ENCODE peak calls at places on chromosomes 16 and 17, in eight cellular contexts. One of them, this sample, is unnamed.

GRCh38 chr17:7825206-7825980 is 8.6 kb upstream of the KDM6B start:
- DNase-seq in central memory CD8-positive, alpha-beta T cell: no peak
- DNase-seq in stimulated activated CD4-positive, alpha-beta T cell treated with anti-CD3 and anti-CD28 coated beads, Interleukin-15, amount 100 ng/mL, for 1 hour: no peak
- DNase-seq in coronary artery: no peak
- DNase-seq in hypothalamus: no peak
- DNase-seq in cardiac fibroblast: peak
- DNase-seq in anterior cingulate cortex: no peak
- DNase-seq in naive thymus-derived CD4-positive, alpha-beta T cell: no peak
- DNase-seq in this sample: no peak

GRCh38 chr17:14261406-14261805 is 24.7 kb upstream of the CDRT15 start:
- DNase-seq in central memory CD8-positive, alpha-beta T cell: no peak
- DNase-seq in stimulated activated CD4-positive, alpha-beta T cell treated with anti-CD3 and anti-CD28 coated beads, Interleukin-15, amount 100 ng/mL, for 1 hour: no peak
- DNase-seq in coronary artery: no peak
- DNase-seq in hypothalamus: no peak
- DNase-seq in cardiac fibroblast: no peak
- DNase-seq in anterior cingulate cortex: no peak
- DNase-seq in naive thymus-derived CD4-positive, alpha-beta T cell: no peak
- DNase-seq in this sample: no peak

GRCh38 chr16:69787883-69788282 is 25.8 kb downstream of the WWP2 start:
- DNase-seq in central memory CD8-positive, alpha-beta T cell: no peak
- DNase-seq in stimulated activated CD4-positive, alpha-beta T cell treated with anti-CD3 and anti-CD28 coated beads, Interleukin-15, amount 100 ng/mL, for 1 hour: no peak
- DNase-seq in coronary artery: no peak
- DNase-seq in hypothalamus: no peak
- DNase-seq in cardiac fibroblast: no peak
- DNase-seq in anterior cingulate cortex: no peak
- DNase-seq in naive thymus-derived CD4-positive, alpha-beta T cell: no peak
- DNase-seq in this sample: no peak

GRCh38 chr16:46629331-46629843 is 8.2 kb upstream of the SHCBP1 start:
- DNase-seq in central memory CD8-positive, alpha-beta T cell: no peak
- DNase-seq in stimulated activated CD4-positive, alpha-beta T cell treated with anti-CD3 and anti-CD28 coated beads, Interleukin-15, amount 100 ng/mL, for 1 hour: no peak
- DNase-seq in coronary artery: no peak
- DNase-seq in hypothalamus: no peak
- DNase-seq in cardiac fibroblast: peak
- DNase-seq in anterior cingulate cortex: no peak
- DNase-seq in naive thymus-derived CD4-positive, alpha-beta T cell: no peak
- DNase-seq in this sample: no peak

GRCh38 chr16:69838417-69838990 is 76.4 kb downstream of the WWP2 start:
- DNase-seq in central memory CD8-positive, alpha-beta T cell: no peak
- DNase-seq in stimulated activated CD4-positive, alpha-beta T cell treated with anti-CD3 and anti-CD28 coated beads, Interleukin-15, amount 100 ng/mL, for 1 hour: no peak
- DNase-seq in coronary artery: no peak
- DNase-seq in hypothalamus: no peak
- DNase-seq in cardiac fibroblast: no peak
- DNase-seq in anterior cingulate cortex: no peak
- DNase-seq in naive thymus-derived CD4-positive, alpha-beta T cell: no peak
- DNase-seq in this sample: no peak

GRCh38 chr17:39863918-39864746 is at the start of gene IKZF3:
- DNase-seq in central memory CD8-positive, alpha-beta T cell: peak
- DNase-seq in stimulated activated CD4-positive, alpha-beta T cell treated with anti-CD3 and anti-CD28 coated beads, Interleukin-15, amount 100 ng/mL, for 1 hour: peak
- DNase-seq in coronary artery: no peak
- DNase-seq in hypothalamus: no peak
- DNase-seq in cardiac fibroblast: peak
- DNase-seq in anterior cingulate cortex: no peak
- DNase-seq in naive thymus-derived CD4-positive, alpha-beta T cell: peak
- DNase-seq in this sample: peak

GRCh38 chr17:54662978-54663876 is 237.4 kb upstream of the TOM1L1 start:
- DNase-seq in central memory CD8-positive, alpha-beta T cell: no peak
- DNase-seq in stimulated activated CD4-positive, alpha-beta T cell treated with anti-CD3 and anti-CD28 coated beads, Interleukin-15, amount 100 ng/mL, for 1 hour: no peak
- DNase-seq in coronary artery: no peak
- DNase-seq in hypothalamus: no peak
- DNase-seq in cardiac fibroblast: no peak
- DNase-seq in anterior cingulate cortex: no peak
- DNase-seq in naive thymus-derived CD4-positive, alpha-beta T cell: no peak
- DNase-seq in this sample: no peak

GRCh38 chr16:30951785-30952184 is 2.9 kb downstream of the ORAI3 start:
- DNase-seq in central memory CD8-positive, alpha-beta T cell: no peak
- DNase-seq in stimulated activated CD4-positive, alpha-beta T cell treated with anti-CD3 and anti-CD28 coated beads, Interleukin-15, amount 100 ng/mL, for 1 hour: no peak
- DNase-seq in coronary artery: peak
- DNase-seq in hypothalamus: no peak
- DNase-seq in cardiac fibroblast: peak
- DNase-seq in anterior cingulate cortex: no peak
- DNase-seq in naive thymus-derived CD4-positive, alpha-beta T cell: no peak
- DNase-seq in this sample: no peak

GRCh38 chr17:2704031-2704889 is 7.3 kb downstream of the CLUH start:
- DNase-seq in central memory CD8-positive, alpha-beta T cell: no peak
- DNase-seq in stimulated activated CD4-positive, alpha-beta T cell treated with anti-CD3 and anti-CD28 coated beads, Interleukin-15, amount 100 ng/mL, for 1 hour: no peak
- DNase-seq in coronary artery: peak
- DNase-seq in hypothalamus: no peak
- DNase-seq in cardiac fibroblast: no peak
- DNase-seq in anterior cingulate cortex: no peak
- DNase-seq in naive thymus-derived CD4-positive, alpha-beta T cell: no peak
- DNase-seq in this sample: peak

GRCh38 chr17:34613064-34614019 is 34.0 kb downstream of the TMEM132E start:
- DNase-seq in central memory CD8-positive, alpha-beta T cell: no peak
- DNase-seq in stimulated activated CD4-positive, alpha-beta T cell treated with anti-CD3 and anti-CD28 coated beads, Interleukin-15, amount 100 ng/mL, for 1 hour: no peak
- DNase-seq in coronary artery: no peak
- DNase-seq in hypothalamus: peak
- DNase-seq in cardiac fibroblast: no peak
- DNase-seq in anterior cingulate cortex: no peak
- DNase-seq in naive thymus-derived CD4-positive, alpha-beta T cell: no peak
- DNase-seq in this sample: no peak

GRCh38 chr17:74480290-74480689 is 13.9 kb downstream of the CD300A start:
- DNase-seq in central memory CD8-positive, alpha-beta T cell: no peak
- DNase-seq in stimulated activated CD4-positive, alpha-beta T cell treated with anti-CD3 and anti-CD28 coated beads, Interleukin-15, amount 100 ng/mL, for 1 hour: no peak
- DNase-seq in coronary artery: no peak
- DNase-seq in hypothalamus: no peak
- DNase-seq in cardiac fibroblast: no peak
- DNase-seq in anterior cingulate cortex: no peak
- DNase-seq in naive thymus-derived CD4-positive, alpha-beta T cell: no peak
- DNase-seq in this sample: peak

GRCh38 chr17:8742274-8742673 is 2.4 kb downstream of the CCDC42 start:
- DNase-seq in central memory CD8-positive, alpha-beta T cell: no peak
- DNase-seq in stimulated activated CD4-positive, alpha-beta T cell treated with anti-CD3 and anti-CD28 coated beads, Interleukin-15, amount 100 ng/mL, for 1 hour: no peak
- DNase-seq in coronary artery: no peak
- DNase-seq in hypothalamus: no peak
- DNase-seq in cardiac fibroblast: no peak
- DNase-seq in anterior cingulate cortex: no peak
- DNase-seq in naive thymus-derived CD4-positive, alpha-beta T cell: no peak
- DNase-seq in this sample: no peak

GRCh38 chr17:83177611-83178532 is 98.5 kb downstream of the METRNL start:
- DNase-seq in central memory CD8-positive, alpha-beta T cell: no peak
- DNase-seq in stimulated activated CD4-positive, alpha-beta T cell treated with anti-CD3 and anti-CD28 coated beads, Interleukin-15, amount 100 ng/mL, for 1 hour: no peak
- DNase-seq in coronary artery: peak
- DNase-seq in hypothalamus: no peak
- DNase-seq in cardiac fibroblast: no peak
- DNase-seq in anterior cingulate cortex: no peak
- DNase-seq in naive thymus-derived CD4-positive, alpha-beta T cell: no peak
- DNase-seq in this sample: peak

GRCh38 chr16:30659507-30660423 is 1.5 kb downstream of the FBRS start:
- DNase-seq in central memory CD8-positive, alpha-beta T cell: no peak
- DNase-seq in stimulated activated CD4-positive, alpha-beta T cell treated with anti-CD3 and anti-CD28 coated beads, Interleukin-15, amount 100 ng/mL, for 1 hour: peak
- DNase-seq in coronary artery: no peak
- DNase-seq in hypothalamus: no peak
- DNase-seq in cardiac fibroblast: peak
- DNase-seq in anterior cingulate cortex: no peak
- DNase-seq in naive thymus-derived CD4-positive, alpha-beta T cell: peak
- DNase-seq in this sample: no peak

GRCh38 chr16:87248704-87249103 is 68.5 kb downstream of the C16orf95 start:
- DNase-seq in central memory CD8-positive, alpha-beta T cell: no peak
- DNase-seq in stimulated activated CD4-positive, alpha-beta T cell treated with anti-CD3 and anti-CD28 coated beads, Interleukin-15, amount 100 ng/mL, for 1 hour: no peak
- DNase-seq in coronary artery: no peak
- DNase-seq in hypothalamus: no peak
- DNase-seq in cardiac fibroblast: no peak
- DNase-seq in anterior cingulate cortex: no peak
- DNase-seq in naive thymus-derived CD4-positive, alpha-beta T cell: no peak
- DNase-seq in this sample: no peak

GRCh38 chr17:39751637-39752036 is 13.9 kb downstream of the GRB7 start:
- DNase-seq in central memory CD8-positive, alpha-beta T cell: no peak
- DNase-seq in stimulated activated CD4-positive, alpha-beta T cell treated with anti-CD3 and anti-CD28 coated beads, Interleukin-15, amount 100 ng/mL, for 1 hour: no peak
- DNase-seq in coronary artery: no peak
- DNase-seq in hypothalamus: no peak
- DNase-seq in cardiac fibroblast: no peak
- DNase-seq in anterior cingulate cortex: no peak
- DNase-seq in naive thymus-derived CD4-positive, alpha-beta T cell: no peak
- DNase-seq in this sample: no peak

GRCh38 chr17:12987120-12987519 is 30.7 kb downstream of the ELAC2 start:
- DNase-seq in central memory CD8-positive, alpha-beta T cell: no peak
- DNase-seq in stimulated activated CD4-positive, alpha-beta T cell treated with anti-CD3 and anti-CD28 coated beads, Interleukin-15, amount 100 ng/mL, for 1 hour: no peak
- DNase-seq in coronary artery: no peak
- DNase-seq in hypothalamus: no peak
- DNase-seq in cardiac fibroblast: no peak
- DNase-seq in anterior cingulate cortex: no peak
- DNase-seq in naive thymus-derived CD4-positive, alpha-beta T cell: no peak
- DNase-seq in this sample: no peak

GRCh38 chr17:17648762-17649161 is 32.5 kb upstream of the RAI1 start:
- DNase-seq in central memory CD8-positive, alpha-beta T cell: no peak
- DNase-seq in stimulated activated CD4-positive, alpha-beta T cell treated with anti-CD3 and anti-CD28 coated beads, Interleukin-15, amount 100 ng/mL, for 1 hour: no peak
- DNase-seq in coronary artery: no peak
- DNase-seq in hypothalamus: no peak
- DNase-seq in cardiac fibroblast: peak
- DNase-seq in anterior cingulate cortex: no peak
- DNase-seq in naive thymus-derived CD4-positive, alpha-beta T cell: no peak
- DNase-seq in this sample: no peak

GRCh38 chr17:42518755-42519545 is 17.1 kb upstream of the NAGLU start:
- DNase-seq in central memory CD8-positive, alpha-beta T cell: no peak
- DNase-seq in stimulated activated CD4-positive, alpha-beta T cell treated with anti-CD3 and anti-CD28 coated beads, Interleukin-15, amount 100 ng/mL, for 1 hour: no peak
- DNase-seq in coronary artery: peak
- DNase-seq in hypothalamus: no peak
- DNase-seq in cardiac fibroblast: peak
- DNase-seq in anterior cingulate cortex: no peak
- DNase-seq in naive thymus-derived CD4-positive, alpha-beta T cell: no peak
- DNase-seq in this sample: no peak

GRCh38 chr17:77602062-77602746 is 356.3 kb upstream of the TNRC6C start:
- DNase-seq in central memory CD8-positive, alpha-beta T cell: no peak
- DNase-seq in stimulated activated CD4-positive, alpha-beta T cell treated with anti-CD3 and anti-CD28 coated beads, Interleukin-15, amount 100 ng/mL, for 1 hour: no peak
- DNase-seq in coronary artery: peak
- DNase-seq in hypothalamus: no peak
- DNase-seq in cardiac fibroblast: peak
- DNase-seq in anterior cingulate cortex: no peak
- DNase-seq in naive thymus-derived CD4-positive, alpha-beta T cell: no peak
- DNase-seq in this sample: no peak

GRCh38 chr16:77298638-77299360 is 99.6 kb downstream of the SYCE1L start:
- DNase-seq in central memory CD8-positive, alpha-beta T cell: no peak
- DNase-seq in stimulated activated CD4-positive, alpha-beta T cell treated with anti-CD3 and anti-CD28 coated beads, Interleukin-15, amount 100 ng/mL, for 1 hour: no peak
- DNase-seq in coronary artery: no peak
- DNase-seq in hypothalamus: no peak
- DNase-seq in cardiac fibroblast: peak
- DNase-seq in anterior cingulate cortex: no peak
- DNase-seq in naive thymus-derived CD4-positive, alpha-beta T cell: no peak
- DNase-seq in this sample: no peak

GRCh38 chr16:88678224-88678979 is 7.9 kb downstream of the SNAI3 start:
- DNase-seq in central memory CD8-positive, alpha-beta T cell: no peak
- DNase-seq in stimulated activated CD4-positive, alpha-beta T cell treated with anti-CD3 and anti-CD28 coated beads, Interleukin-15, amount 100 ng/mL, for 1 hour: no peak
- DNase-seq in coronary artery: no peak
- DNase-seq in hypothalamus: no peak
- DNase-seq in cardiac fibroblast: no peak
- DNase-seq in anterior cingulate cortex: no peak
- DNase-seq in naive thymus-derived CD4-positive, alpha-beta T cell: no peak
- DNase-seq in this sample: peak

GRCh38 chr17:40442392-40443195 is 656 bp upstream of the IGFBP4 start:
- DNase-seq in central memory CD8-positive, alpha-beta T cell: no peak
- DNase-seq in stimulated activated CD4-positive, alpha-beta T cell treated with anti-CD3 and anti-CD28 coated beads, Interleukin-15, amount 100 ng/mL, for 1 hour: no peak
- DNase-seq in coronary artery: no peak
- DNase-seq in hypothalamus: no peak
- DNase-seq in cardiac fibroblast: peak
- DNase-seq in anterior cingulate cortex: no peak
- DNase-seq in naive thymus-derived CD4-positive, alpha-beta T cell: no peak
- DNase-seq in this sample: no peak

GRCh38 chr16:35795361-35796029 is 2336.1 kb downstream of the TP53TG3F start:
- DNase-seq in central memory CD8-positive, alpha-beta T cell: no peak
- DNase-seq in stimulated activated CD4-positive, alpha-beta T cell treated with anti-CD3 and anti-CD28 coated beads, Interleukin-15, amount 100 ng/mL, for 1 hour: no peak
- DNase-seq in coronary artery: no peak
- DNase-seq in hypothalamus: no peak
- DNase-seq in cardiac fibroblast: no peak
- DNase-seq in anterior cingulate cortex: no peak
- DNase-seq in naive thymus-derived CD4-positive, alpha-beta T cell: no peak
- DNase-seq in this sample: no peak